ENCODE peak calls at places on chromosomes 4 and X, in nine cellular contexts. One of them, this sample, is unnamed.

GRCh38 chr4:183241322-183241640 is 78.8 kb downstream of the CLDN22 start:
- DNase-seq in RPMI7951: peak; percentile 56
- DNase-seq in cardiac muscle cell: peak; percentile 86
- DNase-seq in NCI-H345: no peak
- DNase-seq in mesendoderm: peak; percentile 86
- DNase-seq in stimulated activated CD4-positive, alpha-beta T cell treated with anti-CD3 and anti-CD28 coated beads, Interleukin-1b, Interleukin-23, amount 100 ng/mL, for 48 hours: no peak
- DNase-seq in fibroblast of mammary gland: peak; percentile 94
- DNase-seq in EH: peak; percentile 72
- DNase-seq in amygdala: no peak
- DNase-seq in this sample: no peak

GRCh38 chr4:46927201-46927600 is 18.2 kb upstream of the COX7B2 start:
- DNase-seq in RPMI7951: no peak
- DNase-seq in cardiac muscle cell: no peak
- DNase-seq in NCI-H345: no peak
- DNase-seq in mesendoderm: no peak
- DNase-seq in stimulated activated CD4-positive, alpha-beta T cell treated with anti-CD3 and anti-CD28 coated beads, Interleukin-1b, Interleukin-23, amount 100 ng/mL, for 48 hours: no peak
- DNase-seq in fibroblast of mammary gland: no peak
- DNase-seq in EH: no peak
- DNase-seq in amygdala: no peak
- DNase-seq in this sample: no peak

GRCh38 chr4:24930136-24930535 is 17.3 kb upstream of the CCDC149 start:
- DNase-seq in RPMI7951: no peak
- DNase-seq in cardiac muscle cell: no peak
- DNase-seq in NCI-H345: no peak
- DNase-seq in mesendoderm: no peak
- DNase-seq in stimulated activated CD4-positive, alpha-beta T cell treated with anti-CD3 and anti-CD28 coated beads, Interleukin-1b, Interleukin-23, amount 100 ng/mL, for 48 hours: no peak
- DNase-seq in fibroblast of mammary gland: peak; percentile 43
- DNase-seq in EH: no peak
- DNase-seq in amygdala: no peak
- DNase-seq in this sample: no peak

GRCh38 chr4:169611991-169612868 is at the start of gene NEK1:
- DNase-seq in RPMI7951: peak; percentile 87
- DNase-seq in cardiac muscle cell: peak; percentile 94
- DNase-seq in NCI-H345: peak; percentile 90
- DNase-seq in mesendoderm: peak; percentile 92
- DNase-seq in stimulated activated CD4-positive, alpha-beta T cell treated with anti-CD3 and anti-CD28 coated beads, Interleukin-1b, Interleukin-23, amount 100 ng/mL, for 48 hours: peak; percentile 88
- DNase-seq in fibroblast of mammary gland: peak; percentile 84
- DNase-seq in EH: peak; percentile 88
- DNase-seq in amygdala: peak; percentile 86
- DNase-seq in this sample: peak; percentile 91

GRCh38 chr4:19905006-19905405 is 346.7 kb upstream of the SLIT2 start:
- DNase-seq in RPMI7951: no peak
- DNase-seq in cardiac muscle cell: no peak
- DNase-seq in NCI-H345: no peak
- DNase-seq in mesendoderm: no peak
- DNase-seq in stimulated activated CD4-positive, alpha-beta T cell treated with anti-CD3 and anti-CD28 coated beads, Interleukin-1b, Interleukin-23, amount 100 ng/mL, for 48 hours: no peak
- DNase-seq in fibroblast of mammary gland: peak; percentile 21
- DNase-seq in EH: no peak
- DNase-seq in amygdala: no peak
- DNase-seq in this sample: no peak

GRCh38 chr4:110516106-110516922 is 40.4 kb downstream of the ENPEP start:
- DNase-seq in RPMI7951: peak; percentile 70
- DNase-seq in cardiac muscle cell: peak; percentile 75
- DNase-seq in NCI-H345: peak; percentile 69
- DNase-seq in mesendoderm: peak; percentile 89
- DNase-seq in stimulated activated CD4-positive, alpha-beta T cell treated with anti-CD3 and anti-CD28 coated beads, Interleukin-1b, Interleukin-23, amount 100 ng/mL, for 48 hours: peak; percentile 62
- DNase-seq in fibroblast of mammary gland: peak; percentile 64
- DNase-seq in EH: peak; percentile 58
- DNase-seq in amygdala: peak; percentile 49
- DNase-seq in this sample: peak; percentile 78

GRCh38 chrX:131827935-131828334 is 195.2 kb upstream of the STK26 start:
- DNase-seq in RPMI7951: peak; percentile 63
- DNase-seq in cardiac muscle cell: peak; percentile 25
- DNase-seq in NCI-H345: peak; percentile 54
- DNase-seq in mesendoderm: peak; percentile 82
- DNase-seq in stimulated activated CD4-positive, alpha-beta T cell treated with anti-CD3 and anti-CD28 coated beads, Interleukin-1b, Interleukin-23, amount 100 ng/mL, for 48 hours: peak; percentile 56
- DNase-seq in fibroblast of mammary gland: no peak
- DNase-seq in EH: no peak
- DNase-seq in amygdala: peak; percentile 13
- DNase-seq in this sample: peak; percentile 73

GRCh38 chr4:157246959-157247358 is 26.4 kb downstream of the GRIA2 start:
- DNase-seq in RPMI7951: no peak
- DNase-seq in cardiac muscle cell: no peak
- DNase-seq in NCI-H345: no peak
- DNase-seq in mesendoderm: no peak
- DNase-seq in stimulated activated CD4-positive, alpha-beta T cell treated with anti-CD3 and anti-CD28 coated beads, Interleukin-1b, Interleukin-23, amount 100 ng/mL, for 48 hours: no peak
- DNase-seq in fibroblast of mammary gland: no peak
- DNase-seq in EH: no peak
- DNase-seq in amygdala: peak; percentile 20
- DNase-seq in this sample: no peak

GRCh38 chr4:76053730-76054129 is 17.9 kb upstream of the CXCL11 start:
- DNase-seq in RPMI7951: peak; percentile 8
- DNase-seq in cardiac muscle cell: peak; percentile 54
- DNase-seq in NCI-H345: no peak
- DNase-seq in mesendoderm: no peak
- DNase-seq in stimulated activated CD4-positive, alpha-beta T cell treated with anti-CD3 and anti-CD28 coated beads, Interleukin-1b, Interleukin-23, amount 100 ng/mL, for 48 hours: no peak
- DNase-seq in fibroblast of mammary gland: no peak
- DNase-seq in EH: no peak
- DNase-seq in amygdala: no peak
- DNase-seq in this sample: no peak

GRCh38 chrX:3548743-3549441 is 164.6 kb downstream of the PRKX start:
- DNase-seq in RPMI7951: peak; percentile 77
- DNase-seq in cardiac muscle cell: peak; percentile 86
- DNase-seq in NCI-H345: peak; percentile 60
- DNase-seq in mesendoderm: peak; percentile 22
- DNase-seq in stimulated activated CD4-positive, alpha-beta T cell treated with anti-CD3 and anti-CD28 coated beads, Interleukin-1b, Interleukin-23, amount 100 ng/mL, for 48 hours: no peak
- DNase-seq in fibroblast of mammary gland: peak; percentile 87
- DNase-seq in EH: peak; percentile 74
- DNase-seq in amygdala: peak; percentile 1
- DNase-seq in this sample: no peak

GRCh38 chr4:48462363-48462762 is 20.8 kb upstream of the SLC10A4 start:
- DNase-seq in RPMI7951: no peak
- DNase-seq in cardiac muscle cell: no peak
- DNase-seq in NCI-H345: no peak
- DNase-seq in mesendoderm: no peak
- DNase-seq in stimulated activated CD4-positive, alpha-beta T cell treated with anti-CD3 and anti-CD28 coated beads, Interleukin-1b, Interleukin-23, amount 100 ng/mL, for 48 hours: no peak
- DNase-seq in fibroblast of mammary gland: no peak
- DNase-seq in EH: peak; percentile 16
- DNase-seq in amygdala: no peak
- DNase-seq in this sample: no peak

GRCh38 chrX:106397788-106398538 is 213.8 kb upstream of the RADX start:
- DNase-seq in RPMI7951: no peak
- DNase-seq in cardiac muscle cell: peak; percentile 42
- DNase-seq in NCI-H345: no peak
- DNase-seq in mesendoderm: peak; percentile 40
- DNase-seq in stimulated activated CD4-positive, alpha-beta T cell treated with anti-CD3 and anti-CD28 coated beads, Interleukin-1b, Interleukin-23, amount 100 ng/mL, for 48 hours: no peak
- DNase-seq in fibroblast of mammary gland: peak; percentile 23
- DNase-seq in EH: no peak
- DNase-seq in amygdala: no peak
- DNase-seq in this sample: no peak

GRCh38 chrX:41518127-41518840 is 71.1 kb downstream of the NYX start:
- DNase-seq in RPMI7951: no peak
- DNase-seq in cardiac muscle cell: no peak
- DNase-seq in NCI-H345: no peak
- DNase-seq in mesendoderm: no peak
- DNase-seq in stimulated activated CD4-positive, alpha-beta T cell treated with anti-CD3 and anti-CD28 coated beads, Interleukin-1b, Interleukin-23, amount 100 ng/mL, for 48 hours: peak; percentile 53
- DNase-seq in fibroblast of mammary gland: no peak
- DNase-seq in EH: no peak
- DNase-seq in amygdala: no peak
- DNase-seq in this sample: peak; percentile 73

GRCh38 chr4:41525129-41525528 is 12.8 kb upstream of the LIMCH1 start:
- DNase-seq in RPMI7951: peak; percentile 86
- DNase-seq in cardiac muscle cell: peak; percentile 83
- DNase-seq in NCI-H345: no peak
- DNase-seq in mesendoderm: peak; percentile 98
- DNase-seq in stimulated activated CD4-positive, alpha-beta T cell treated with anti-CD3 and anti-CD28 coated beads, Interleukin-1b, Interleukin-23, amount 100 ng/mL, for 48 hours: no peak
- DNase-seq in fibroblast of mammary gland: no peak
- DNase-seq in EH: peak; percentile 86
- DNase-seq in amygdala: no peak
- DNase-seq in this sample: no peak

GRCh38 chr4:22474636-22475310 is 41.1 kb downstream of the ADGRA3 start:
- DNase-seq in RPMI7951: peak; percentile 3
- DNase-seq in cardiac muscle cell: peak; percentile 47
- DNase-seq in NCI-H345: no peak
- DNase-seq in mesendoderm: peak; percentile 48
- DNase-seq in stimulated activated CD4-positive, alpha-beta T cell treated with anti-CD3 and anti-CD28 coated beads, Interleukin-1b, Interleukin-23, amount 100 ng/mL, for 48 hours: no peak
- DNase-seq in fibroblast of mammary gland: peak; percentile 45
- DNase-seq in EH: peak; percentile 54
- DNase-seq in amygdala: no peak
- DNase-seq in this sample: no peak

GRCh38 chr4:165765053-165765452 is 108.0 kb upstream of the TLL1 start:
- DNase-seq in RPMI7951: no peak
- DNase-seq in cardiac muscle cell: no peak
- DNase-seq in NCI-H345: peak; percentile 18
- DNase-seq in mesendoderm: no peak
- DNase-seq in stimulated activated CD4-positive, alpha-beta T cell treated with anti-CD3 and anti-CD28 coated beads, Interleukin-1b, Interleukin-23, amount 100 ng/mL, for 48 hours: no peak
- DNase-seq in fibroblast of mammary gland: no peak
- DNase-seq in EH: no peak
- DNase-seq in amygdala: no peak
- DNase-seq in this sample: no peak

GRCh38 chr4:71559957-71560541 is 221.2 kb downstream of the SLC4A4 start:
- DNase-seq in RPMI7951: no peak
- DNase-seq in cardiac muscle cell: peak; percentile 58
- DNase-seq in NCI-H345: no peak
- DNase-seq in mesendoderm: no peak
- DNase-seq in stimulated activated CD4-positive, alpha-beta T cell treated with anti-CD3 and anti-CD28 coated beads, Interleukin-1b, Interleukin-23, amount 100 ng/mL, for 48 hours: no peak
- DNase-seq in fibroblast of mammary gland: peak; percentile 33
- DNase-seq in EH: peak; percentile 75
- DNase-seq in amygdala: no peak
- DNase-seq in this sample: no peak

GRCh38 chr4:128359422-128359821 is 71.8 kb upstream of the PGRMC2 start:
- DNase-seq in RPMI7951: no peak
- DNase-seq in cardiac muscle cell: no peak
- DNase-seq in NCI-H345: no peak
- DNase-seq in mesendoderm: no peak
- DNase-seq in stimulated activated CD4-positive, alpha-beta T cell treated with anti-CD3 and anti-CD28 coated beads, Interleukin-1b, Interleukin-23, amount 100 ng/mL, for 48 hours: no peak
- DNase-seq in fibroblast of mammary gland: no peak
- DNase-seq in EH: no peak
- DNase-seq in amygdala: no peak
- DNase-seq in this sample: no peak

GRCh38 chr4:150316332-150317205 is 238.3 kb downstream of the DCLK2 start:
- DNase-seq in RPMI7951: no peak
- DNase-seq in cardiac muscle cell: peak; percentile 49
- DNase-seq in NCI-H345: no peak
- DNase-seq in mesendoderm: no peak
- DNase-seq in stimulated activated CD4-positive, alpha-beta T cell treated with anti-CD3 and anti-CD28 coated beads, Interleukin-1b, Interleukin-23, amount 100 ng/mL, for 48 hours: no peak
- DNase-seq in fibroblast of mammary gland: no peak
- DNase-seq in EH: peak; percentile 58
- DNase-seq in amygdala: no peak
- DNase-seq in this sample: no peak

GRCh38 chrX:47637546-47638195 is 7.9 kb upstream of the CFP start:
- DNase-seq in RPMI7951: no peak
- DNase-seq in cardiac muscle cell: peak; percentile 20
- DNase-seq in NCI-H345: no peak
- DNase-seq in mesendoderm: peak; percentile 78
- DNase-seq in stimulated activated CD4-positive, alpha-beta T cell treated with anti-CD3 and anti-CD28 coated beads, Interleukin-1b, Interleukin-23, amount 100 ng/mL, for 48 hours: peak; percentile 44
- DNase-seq in fibroblast of mammary gland: no peak
- DNase-seq in EH: no peak
- DNase-seq in amygdala: peak; percentile 33
- DNase-seq in this sample: peak; percentile 61

GRCh38 chr4:42401171-42401570 is 3.9 kb downstream of the SHISA3 start:
- DNase-seq in RPMI7951: no peak
- DNase-seq in cardiac muscle cell: no peak
- DNase-seq in NCI-H345: no peak
- DNase-seq in mesendoderm: peak; percentile 53
- DNase-seq in stimulated activated CD4-positive, alpha-beta T cell treated with anti-CD3 and anti-CD28 coated beads, Interleukin-1b, Interleukin-23, amount 100 ng/mL, for 48 hours: no peak
- DNase-seq in fibroblast of mammary gland: no peak
- DNase-seq in EH: no peak
- DNase-seq in amygdala: no peak
- DNase-seq in this sample: no peak

GRCh38 chrX:7083468-7084396 is 63.8 kb upstream of the STS start:
- DNase-seq in RPMI7951: peak; percentile 95
- DNase-seq in cardiac muscle cell: peak; percentile 87
- DNase-seq in NCI-H345: no peak
- DNase-seq in mesendoderm: peak; percentile 59
- DNase-seq in stimulated activated CD4-positive, alpha-beta T cell treated with anti-CD3 and anti-CD28 coated beads, Interleukin-1b, Interleukin-23, amount 100 ng/mL, for 48 hours: peak; percentile 62
- DNase-seq in fibroblast of mammary gland: peak; percentile 98
- DNase-seq in EH: peak; percentile 93
- DNase-seq in amygdala: no peak
- DNase-seq in this sample: peak; percentile 69

GRCh38 chrX:13790206-13791131 is 26.4 kb downstream of the GPM6B start:
- DNase-seq in RPMI7951: no peak
- DNase-seq in cardiac muscle cell: no peak
- DNase-seq in NCI-H345: no peak
- DNase-seq in mesendoderm: no peak
- DNase-seq in stimulated activated CD4-positive, alpha-beta T cell treated with anti-CD3 and anti-CD28 coated beads, Interleukin-1b, Interleukin-23, amount 100 ng/mL, for 48 hours: no peak
- DNase-seq in fibroblast of mammary gland: peak; percentile 77
- DNase-seq in EH: peak; percentile 0
- DNase-seq in amygdala: no peak
- DNase-seq in this sample: no peak

GRCh38 chr4:17875402-17876070 is 64.8 kb downstream of the NCAPG start:
- DNase-seq in RPMI7951: no peak
- DNase-seq in cardiac muscle cell: no peak
- DNase-seq in NCI-H345: no peak
- DNase-seq in mesendoderm: no peak
- DNase-seq in stimulated activated CD4-positive, alpha-beta T cell treated with anti-CD3 and anti-CD28 coated beads, Interleukin-1b, Interleukin-23, amount 100 ng/mL, for 48 hours: no peak
- DNase-seq in fibroblast of mammary gland: no peak
- DNase-seq in EH: no peak
- DNase-seq in amygdala: no peak
- DNase-seq in this sample: no peak

GRCh38 chr4:185932491-185932890 is 120.5 kb upstream of the SORBS2 start:
- DNase-seq in RPMI7951: no peak
- DNase-seq in cardiac muscle cell: peak; percentile 67
- DNase-seq in NCI-H345: no peak
- DNase-seq in mesendoderm: no peak
- DNase-seq in stimulated activated CD4-positive, alpha-beta T cell treated with anti-CD3 and anti-CD28 coated beads, Interleukin-1b, Interleukin-23, amount 100 ng/mL, for 48 hours: no peak
- DNase-seq in fibroblast of mammary gland: peak; percentile 54
- DNase-seq in EH: no peak
- DNase-seq in amygdala: no peak
- DNase-seq in this sample: no peak

GRCh38 chr4:55675196-55675793 is 39.2 kb upstream of the NMU start:
- DNase-seq in RPMI7951: no peak
- DNase-seq in cardiac muscle cell: peak; percentile 4
- DNase-seq in NCI-H345: peak; percentile 11
- DNase-seq in mesendoderm: peak; percentile 71
- DNase-seq in stimulated activated CD4-positive, alpha-beta T cell treated with anti-CD3 and anti-CD28 coated beads, Interleukin-1b, Interleukin-23, amount 100 ng/mL, for 48 hours: no peak
- DNase-seq in fibroblast of mammary gland: no peak
- DNase-seq in EH: no peak
- DNase-seq in amygdala: no peak
- DNase-seq in this sample: no peak

GRCh38 chr4:89640620-89641366 is 196.2 kb downstream of the SNCA start:
- DNase-seq in RPMI7951: no peak
- DNase-seq in cardiac muscle cell: peak; percentile 80
- DNase-seq in NCI-H345: no peak
- DNase-seq in mesendoderm: peak; percentile 95
- DNase-seq in stimulated activated CD4-positive, alpha-beta T cell treated with anti-CD3 and anti-CD28 coated beads, Interleukin-1b, Interleukin-23, amount 100 ng/mL, for 48 hours: no peak
- DNase-seq in fibroblast of mammary gland: peak; percentile 64
- DNase-seq in EH: peak; percentile 54
- DNase-seq in amygdala: no peak
- DNase-seq in this sample: peak; percentile 9

GRCh38 chrX:134717698-134718328 is 59.5 kb upstream of the PLAC1 start:
- DNase-seq in RPMI7951: no peak
- DNase-seq in cardiac muscle cell: peak; percentile 39
- DNase-seq in NCI-H345: no peak
- DNase-seq in mesendoderm: no peak
- DNase-seq in stimulated activated CD4-positive, alpha-beta T cell treated with anti-CD3 and anti-CD28 coated beads, Interleukin-1b, Interleukin-23, amount 100 ng/mL, for 48 hours: peak; percentile 3
- DNase-seq in fibroblast of mammary gland: peak; percentile 68
- DNase-seq in EH: no peak
- DNase-seq in amygdala: no peak
- DNase-seq in this sample: no peak

GRCh38 chr4:3079694-3080123 is 5.2 kb downstream of the HTT start:
- DNase-seq in RPMI7951: no peak
- DNase-seq in cardiac muscle cell: no peak
- DNase-seq in NCI-H345: no peak
- DNase-seq in mesendoderm: no peak
- DNase-seq in stimulated activated CD4-positive, alpha-beta T cell treated with anti-CD3 and anti-CD28 coated beads, Interleukin-1b, Interleukin-23, amount 100 ng/mL, for 48 hours: no peak
- DNase-seq in fibroblast of mammary gland: no peak
- DNase-seq in EH: no peak
- DNase-seq in amygdala: no peak
- DNase-seq in this sample: no peak

GRCh38 chr4:76055005-76055404 is 19.1 kb upstream of the CXCL11 start:
- DNase-seq in RPMI7951: no peak
- DNase-seq in cardiac muscle cell: no peak
- DNase-seq in NCI-H345: no peak
- DNase-seq in mesendoderm: no peak
- DNase-seq in stimulated activated CD4-positive, alpha-beta T cell treated with anti-CD3 and anti-CD28 coated beads, Interleukin-1b, Interleukin-23, amount 100 ng/mL, for 48 hours: peak; percentile 50
- DNase-seq in fibroblast of mammary gland: no peak
- DNase-seq in EH: no peak
- DNase-seq in amygdala: no peak
- DNase-seq in this sample: peak; percentile 56

GRCh38 chr4:160180206-160180605 is 1077.3 kb downstream of the RAPGEF2 start:
- DNase-seq in RPMI7951: no peak
- DNase-seq in cardiac muscle cell: no peak
- DNase-seq in NCI-H345: no peak
- DNase-seq in mesendoderm: peak; percentile 5
- DNase-seq in stimulated activated CD4-positive, alpha-beta T cell treated with anti-CD3 and anti-CD28 coated beads, Interleukin-1b, Interleukin-23, amount 100 ng/mL, for 48 hours: no peak
- DNase-seq in fibroblast of mammary gland: peak; percentile 66
- DNase-seq in EH: no peak
- DNase-seq in amygdala: no peak
- DNase-seq in this sample: no peak